ENCODE peak calls at places on chromosomes 5 and 9, in ten cellular contexts. One of them, this sample, is unnamed.

GRCh38 chr5:165508286-165508685 is 2002.9 kb downstream of the MAT2B start:
- DNase-seq in H9: no peak
- DNase-seq in A549: no peak
- DNase-seq in SK-N-SH: no peak
- DNase-seq in PC-3: no peak
- DNase-seq in CD4-positive, CD25-positive, alpha-beta regulatory T cell: no peak
- DNase-seq in lung: no peak
- DNase-seq in small intestine: no peak
- DNase-seq in substantia nigra: no peak
- DNase-seq in AG04450: no peak
- DNase-seq in this sample: no peak

GRCh38 chr5:144798595-144798994 is 627.9 kb downstream of the KCTD16 start:
- DNase-seq in H9: no peak
- DNase-seq in A549: no peak
- DNase-seq in SK-N-SH: no peak
- DNase-seq in PC-3: no peak
- DNase-seq in CD4-positive, CD25-positive, alpha-beta regulatory T cell: no peak
- DNase-seq in lung: no peak
- DNase-seq in small intestine: no peak
- DNase-seq in substantia nigra: no peak
- DNase-seq in AG04450: no peak
- DNase-seq in this sample: no peak

GRCh38 chr9:16191691-16192402 is 639.0 kb downstream of the CCDC171 start:
- DNase-seq in H9: peak
- DNase-seq in A549: peak
- DNase-seq in SK-N-SH: peak
- DNase-seq in PC-3: peak
- DNase-seq in CD4-positive, CD25-positive, alpha-beta regulatory T cell: no peak
- DNase-seq in lung: peak
- DNase-seq in small intestine: peak
- DNase-seq in substantia nigra: no peak
- DNase-seq in AG04450: peak
- DNase-seq in this sample: peak

GRCh38 chr5:64273276-64273675 is 107.6 kb downstream of the RNF180 start:
- DNase-seq in H9: no peak
- DNase-seq in A549: no peak
- DNase-seq in SK-N-SH: no peak
- DNase-seq in PC-3: no peak
- DNase-seq in CD4-positive, CD25-positive, alpha-beta regulatory T cell: no peak
- DNase-seq in lung: no peak
- DNase-seq in small intestine: no peak
- DNase-seq in substantia nigra: no peak
- DNase-seq in AG04450: no peak
- DNase-seq in this sample: no peak

GRCh38 chr9:111928342-111928720 is 31.7 kb downstream of the UGCG start:
- DNase-seq in H9: no peak
- DNase-seq in A549: no peak
- DNase-seq in SK-N-SH: no peak
- DNase-seq in PC-3: peak
- DNase-seq in CD4-positive, CD25-positive, alpha-beta regulatory T cell: no peak
- DNase-seq in lung: no peak
- DNase-seq in small intestine: peak
- DNase-seq in substantia nigra: no peak
- DNase-seq in AG04450: no peak
- DNase-seq in this sample: no peak

GRCh38 chr9:22683393-22684075 is 236.9 kb downstream of the DMRTA1 start:
- DNase-seq in H9: no peak
- DNase-seq in A549: peak
- DNase-seq in SK-N-SH: no peak
- DNase-seq in PC-3: peak
- DNase-seq in CD4-positive, CD25-positive, alpha-beta regulatory T cell: no peak
- DNase-seq in lung: no peak
- DNase-seq in small intestine: no peak
- DNase-seq in substantia nigra: no peak
- DNase-seq in AG04450: peak
- DNase-seq in this sample: peak

GRCh38 chr9:95044731-95045508 is 272.6 kb downstream of the FANCC start:
- DNase-seq in H9: peak
- DNase-seq in A549: peak
- DNase-seq in SK-N-SH: no peak
- DNase-seq in PC-3: no peak
- DNase-seq in CD4-positive, CD25-positive, alpha-beta regulatory T cell: no peak
- DNase-seq in lung: no peak
- DNase-seq in small intestine: peak
- DNase-seq in substantia nigra: no peak
- DNase-seq in AG04450: no peak
- DNase-seq in this sample: peak

GRCh38 chr5:38814879-38815278 is 30.9 kb upstream of the OSMR start:
- DNase-seq in H9: no peak
- DNase-seq in A549: no peak
- DNase-seq in SK-N-SH: no peak
- DNase-seq in PC-3: no peak
- DNase-seq in CD4-positive, CD25-positive, alpha-beta regulatory T cell: no peak
- DNase-seq in lung: no peak
- DNase-seq in small intestine: no peak
- DNase-seq in substantia nigra: no peak
- DNase-seq in AG04450: no peak
- DNase-seq in this sample: no peak

GRCh38 chr5:166111021-166111420 is 2180.4 kb upstream of the WWC1 start:
- DNase-seq in H9: no peak
- DNase-seq in A549: no peak
- DNase-seq in SK-N-SH: no peak
- DNase-seq in PC-3: no peak
- DNase-seq in CD4-positive, CD25-positive, alpha-beta regulatory T cell: no peak
- DNase-seq in lung: no peak
- DNase-seq in small intestine: no peak
- DNase-seq in substantia nigra: no peak
- DNase-seq in AG04450: no peak
- DNase-seq in this sample: no peak

GRCh38 chr5:126366199-126366560 is 57.0 kb upstream of the GRAMD2B start:
- DNase-seq in H9: no peak
- DNase-seq in A549: no peak
- DNase-seq in SK-N-SH: no peak
- DNase-seq in PC-3: peak
- DNase-seq in CD4-positive, CD25-positive, alpha-beta regulatory T cell: no peak
- DNase-seq in lung: no peak
- DNase-seq in small intestine: no peak
- DNase-seq in substantia nigra: no peak
- DNase-seq in AG04450: no peak
- DNase-seq in this sample: no peak

GRCh38 chr9:134377976-134378375 is 51.7 kb downstream of the RXRA start:
- DNase-seq in H9: no peak
- DNase-seq in A549: peak
- DNase-seq in SK-N-SH: peak
- DNase-seq in PC-3: peak
- DNase-seq in CD4-positive, CD25-positive, alpha-beta regulatory T cell: no peak
- DNase-seq in lung: peak
- DNase-seq in small intestine: peak
- DNase-seq in substantia nigra: no peak
- DNase-seq in AG04450: no peak
- DNase-seq in this sample: peak

GRCh38 chr9:114300153-114300845 is 22.6 kb upstream of the ORM1 start:
- DNase-seq in H9: no peak
- DNase-seq in A549: no peak
- DNase-seq in SK-N-SH: no peak
- DNase-seq in PC-3: no peak
- DNase-seq in CD4-positive, CD25-positive, alpha-beta regulatory T cell: no peak
- DNase-seq in lung: no peak
- DNase-seq in small intestine: no peak
- DNase-seq in substantia nigra: no peak
- DNase-seq in AG04450: no peak
- DNase-seq in this sample: no peak

GRCh38 chr5:69007726-69008368 is 86.0 kb upstream of the SLC30A5 start:
- DNase-seq in H9: peak
- DNase-seq in A549: peak
- DNase-seq in SK-N-SH: peak
- DNase-seq in PC-3: peak
- DNase-seq in CD4-positive, CD25-positive, alpha-beta regulatory T cell: peak
- DNase-seq in lung: peak
- DNase-seq in small intestine: peak
- DNase-seq in substantia nigra: no peak
- DNase-seq in AG04450: no peak
- DNase-seq in this sample: peak

GRCh38 chr5:73718762-73719161 is 92.8 kb downstream of the ARHGEF28 start:
- DNase-seq in H9: no peak
- DNase-seq in A549: no peak
- DNase-seq in SK-N-SH: no peak
- DNase-seq in PC-3: no peak
- DNase-seq in CD4-positive, CD25-positive, alpha-beta regulatory T cell: no peak
- DNase-seq in lung: no peak
- DNase-seq in small intestine: no peak
- DNase-seq in substantia nigra: no peak
- DNase-seq in AG04450: no peak
- DNase-seq in this sample: no peak

GRCh38 chr9:114501786-114502682 is 3.2 kb downstream of the WHRN start:
- DNase-seq in H9: no peak
- DNase-seq in A549: peak
- DNase-seq in SK-N-SH: no peak
- DNase-seq in PC-3: peak
- DNase-seq in CD4-positive, CD25-positive, alpha-beta regulatory T cell: no peak
- DNase-seq in lung: no peak
- DNase-seq in small intestine: peak
- DNase-seq in substantia nigra: peak
- DNase-seq in AG04450: no peak
- DNase-seq in this sample: no peak

GRCh38 chr5:146137967-146138403 is 32.6 kb upstream of the PLAC8L1 start:
- DNase-seq in H9: no peak
- DNase-seq in A549: peak
- DNase-seq in SK-N-SH: no peak
- DNase-seq in PC-3: peak
- DNase-seq in CD4-positive, CD25-positive, alpha-beta regulatory T cell: no peak
- DNase-seq in lung: peak
- DNase-seq in small intestine: peak
- DNase-seq in substantia nigra: no peak
- DNase-seq in AG04450: peak
- DNase-seq in this sample: no peak

GRCh38 chr9:136403538-136403914 is 3.6 kb upstream of the SNAPC4 start:
- DNase-seq in H9: no peak
- DNase-seq in A549: no peak
- DNase-seq in SK-N-SH: no peak
- DNase-seq in PC-3: no peak
- DNase-seq in CD4-positive, CD25-positive, alpha-beta regulatory T cell: peak
- DNase-seq in lung: no peak
- DNase-seq in small intestine: peak
- DNase-seq in substantia nigra: no peak
- DNase-seq in AG04450: no peak
- DNase-seq in this sample: no peak

GRCh38 chr5:66339896-66340295 is 195.8 kb downstream of the SREK1 start:
- DNase-seq in H9: no peak
- DNase-seq in A549: no peak
- DNase-seq in SK-N-SH: no peak
- DNase-seq in PC-3: no peak
- DNase-seq in CD4-positive, CD25-positive, alpha-beta regulatory T cell: no peak
- DNase-seq in lung: no peak
- DNase-seq in small intestine: no peak
- DNase-seq in substantia nigra: no peak
- DNase-seq in AG04450: no peak
- DNase-seq in this sample: no peak
- H3K27ac ChIP-seq in H9: no peak
- H3K27ac ChIP-seq in A549: no peak
- H3K27ac ChIP-seq in SK-N-SH: no peak
- H3K27ac ChIP-seq in PC-3: no peak
- H3K27ac ChIP-seq in CD4-positive, CD25-positive, alpha-beta regulatory T cell: no peak
- H3K27ac ChIP-seq in lung: no peak
- H3K27ac ChIP-seq in small intestine: no peak
- H3K27ac ChIP-seq in substantia nigra: no peak
- H3K27ac ChIP-seq in AG04450: no peak
- H3K27ac ChIP-seq in this sample: no peak

GRCh38 chr5:17260549-17260948 is 43.1 kb downstream of the BASP1 start:
- DNase-seq in H9: no peak
- DNase-seq in A549: no peak
- DNase-seq in SK-N-SH: no peak
- DNase-seq in PC-3: no peak
- DNase-seq in CD4-positive, CD25-positive, alpha-beta regulatory T cell: no peak
- DNase-seq in lung: no peak
- DNase-seq in small intestine: no peak
- DNase-seq in substantia nigra: no peak
- DNase-seq in AG04450: no peak
- DNase-seq in this sample: no peak
- H3K27ac ChIP-seq in H9: no peak
- H3K27ac ChIP-seq in A549: no peak
- H3K27ac ChIP-seq in SK-N-SH: no peak
- H3K27ac ChIP-seq in PC-3: no peak
- H3K27ac ChIP-seq in CD4-positive, CD25-positive, alpha-beta regulatory T cell: no peak
- H3K27ac ChIP-seq in lung: no peak
- H3K27ac ChIP-seq in small intestine: no peak
- H3K27ac ChIP-seq in substantia nigra: no peak
- H3K27ac ChIP-seq in AG04450: no peak
- H3K27ac ChIP-seq in this sample: no peak

GRCh38 chr9:893843-894420 is 52.4 kb downstream of the DMRT1 start:
- DNase-seq in H9: peak
- DNase-seq in A549: peak
- DNase-seq in SK-N-SH: peak
- DNase-seq in PC-3: peak
- DNase-seq in CD4-positive, CD25-positive, alpha-beta regulatory T cell: peak
- DNase-seq in lung: peak
- DNase-seq in small intestine: peak
- DNase-seq in substantia nigra: no peak
- DNase-seq in AG04450: peak
- DNase-seq in this sample: peak

GRCh38 chr9:903886-904285 is 62.4 kb downstream of the DMRT1 start:
- DNase-seq in H9: no peak
- DNase-seq in A549: no peak
- DNase-seq in SK-N-SH: no peak
- DNase-seq in PC-3: no peak
- DNase-seq in CD4-positive, CD25-positive, alpha-beta regulatory T cell: no peak
- DNase-seq in lung: no peak
- DNase-seq in small intestine: no peak
- DNase-seq in substantia nigra: no peak
- DNase-seq in AG04450: no peak
- DNase-seq in this sample: no peak

GRCh38 chr9:899440-900184 is 58.1 kb downstream of the DMRT1 start:
- DNase-seq in H9: no peak
- DNase-seq in A549: no peak
- DNase-seq in SK-N-SH: no peak
- DNase-seq in PC-3: no peak
- DNase-seq in CD4-positive, CD25-positive, alpha-beta regulatory T cell: no peak
- DNase-seq in lung: no peak
- DNase-seq in small intestine: peak
- DNase-seq in substantia nigra: no peak
- DNase-seq in AG04450: no peak
- DNase-seq in this sample: no peak
- H3K27ac ChIP-seq in H9: no peak
- H3K27ac ChIP-seq in A549: no peak
- H3K27ac ChIP-seq in SK-N-SH: no peak
- H3K27ac ChIP-seq in PC-3: no peak
- H3K27ac ChIP-seq in CD4-positive, CD25-positive, alpha-beta regulatory T cell: no peak
- H3K27ac ChIP-seq in lung: no peak
- H3K27ac ChIP-seq in small intestine: no peak
- H3K27ac ChIP-seq in substantia nigra: no peak
- H3K27ac ChIP-seq in AG04450: no peak
- H3K27ac ChIP-seq in this sample: no peak

DNA sequence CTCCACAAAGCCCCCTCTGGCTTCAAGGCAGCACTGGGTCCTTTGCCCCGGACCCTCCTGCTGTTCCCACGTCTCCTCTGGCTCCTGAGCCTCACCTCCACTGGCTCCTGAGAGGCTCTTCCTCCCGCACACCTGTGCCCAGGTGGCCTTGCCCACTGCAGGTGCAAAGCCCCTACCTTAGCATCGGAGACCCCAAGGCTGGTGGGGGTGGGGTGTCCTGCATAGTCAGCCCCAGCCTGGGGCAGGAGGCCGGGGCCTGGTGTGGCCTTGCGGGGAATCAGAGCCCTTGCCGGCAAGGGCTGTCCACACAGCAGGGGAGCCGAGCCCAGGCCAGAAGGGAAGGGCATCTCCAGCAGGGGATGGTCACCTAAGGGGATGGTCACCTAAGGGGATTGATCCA is 41.3 kb upstream of the CEP72 start:
- DNase-seq in H9: no peak
- DNase-seq in A549: no peak
- DNase-seq in SK-N-SH: no peak
- DNase-seq in PC-3: no peak
- DNase-seq in CD4-positive, CD25-positive, alpha-beta regulatory T cell: no peak
- DNase-seq in lung: no peak
- DNase-seq in small intestine: no peak
- DNase-seq in substantia nigra: no peak
- DNase-seq in AG04450: no peak
- DNase-seq in this sample: no peak
- H3K27ac ChIP-seq in H9: no peak
- H3K27ac ChIP-seq in A549: no peak
- H3K27ac ChIP-seq in SK-N-SH: no peak
- H3K27ac ChIP-seq in PC-3: no peak
- H3K27ac ChIP-seq in CD4-positive, CD25-positive, alpha-beta regulatory T cell: no peak
- H3K27ac ChIP-seq in lung: no peak
- H3K27ac ChIP-seq in small intestine: no peak
- H3K27ac ChIP-seq in substantia nigra: no peak
- H3K27ac ChIP-seq in AG04450: no peak
- H3K27ac ChIP-seq in this sample: no peak

This sample was measured in gastrocnemius medialis.